ENCODE peak calls at places on chromosomes 16 and 17, in six cellular contexts. B is Caco-2; N is SK-MEL-5; O is HS-27A; E is activated CD8-positive, alpha-beta memory T cell treated with anti-CD3 and anti-CD28 coated beads for 4 hours; K is fibroblast of lung. L is an unnamed sample.

GRCh38 chr17:44084131-44084538 is 13.6 kb downstream of the G6PC3 start:
- DNase-seq in O (no peak), B (no peak), E (no peak), K (no peak), N (peak; percentile 34), L (no peak)

GRCh38 chr16:81808933-81809480 is 29.9 kb downstream of the PLCG2 start:
- DNase-seq in O (no peak), E (no peak), B (no peak), K (no peak), N (no peak), L (no peak)

GRCh38 chr16:58451945-58452401 is 48.0 kb upstream of the NDRG4 start:
- DNase-seq in E (no peak), K (peak; percentile 5), N (no peak), B (no peak), O (no peak), L (no peak)

GRCh38 chr16:72246423-72246822 is 74.5 kb upstream of the PMFBP1 start:
- DNase-seq in K (no peak), N (no peak), B (no peak), E (no peak), O (no peak), L (no peak)

GRCh38 chr17:78241277-78242023 is 10.0 kb downstream of the TMEM235 start:
- DNase-seq in O (no peak), N (peak; percentile 92), B (peak; percentile 92), K (peak; percentile 47), E (no peak), L (no peak)

GRCh38 chr17:75075597-75076253 is 12.0 kb upstream of the SLC16A5 start:
- DNase-seq in E (no peak), K (no peak), B (no peak), O (no peak), N (no peak), L (no peak)

GRCh38 chr16:67987460-67988160 is 7.3 kb upstream of the DPEP3 start:
- DNase-seq in E (no peak), O (no peak), K (peak; percentile 13), N (no peak), B (no peak), L (no peak)

GRCh38 chr17:38844261-38844757 is 9.2 kb downstream of the RPL23 start:
- DNase-seq in K (no peak), O (no peak), E (no peak), B (no peak), N (no peak), L (peak; percentile 68)

GRCh38 chr17:49515196-49515770 is 20.2 kb downstream of the NGFR start:
- DNase-seq in E (no peak), N (peak; percentile 52), B (peak; percentile 63), K (peak; percentile 99), O (peak; percentile 51), L (peak; percentile 81)

GRCh38 chr17:31488264-31488981 is 96.9 kb downstream of the RAB11FIP4 start:
- DNase-seq in N (no peak), K (no peak), E (no peak), B (no peak), O (no peak), L (peak; percentile 44)

GRCh38 chr16:4272114-4272954 is 489 bp downstream of the TFAP4 start:
- DNase-seq in E (no peak), N (peak; percentile 33), O (peak; percentile 26), K (peak; percentile 28), B (no peak), L (no peak)

GRCh38 chr16:88582912-88583575 is 12.8 kb downstream of the ZC3H18 start:
- DNase-seq in K (no peak), E (no peak), O (no peak), N (no peak), B (no peak), L (peak; percentile 15)

GRCh38 chr17:7177210-7177953 is 1.8 kb downstream of the ASGR1 start:
- DNase-seq in N (peak; percentile 76), E (peak; percentile 39), K (peak; percentile 61), O (no peak), B (peak; percentile 66), L (peak; percentile 39)

GRCh38 chr16:81558444-81559175 is 114.0 kb downstream of the CMIP start:
- DNase-seq in N (no peak), O (no peak), E (no peak), B (peak; percentile 96), K (no peak), L (peak; percentile 88)

GRCh38 chr16:63447121-63447520 is 1410.9 kb upstream of the CDH8 start:
- DNase-seq in N (peak; percentile 6), O (no peak), E (no peak), K (no peak), B (no peak), L (no peak)

L was measured in PC-9.